ENCODE peak calls at places on chromosomes 3 and 15, in five cellular contexts. P is GM23248; O is left cardiac atrium; G is activated CD4-positive, alpha-beta T cell treated with anti-CD3 and anti-CD28 coated beads, Interleukin-2, amount 50 U/mL, for 24 hours; W is uterus. T is an unnamed sample.
A peak's percentile ranks its signal among the peaks of the same experiment; 100 is the strongest.

GRCh38 chr3:12495749-12496452 is 11.6 kb downstream of the TSEN2 start:
- DNase-seq in P (no peak), W (no peak), O (no peak), G (no peak), T (no peak)

GRCh38 chr15:39854161-39854560 is 65.9 kb downstream of the GPR176 start:
- DNase-seq in G (no peak), P (peak; percentile 60), O (no peak), W (no peak), T (no peak)

GRCh38 chr15:31353931-31354330 is 27.3 kb downstream of the KLF13 start:
- DNase-seq in P (peak; percentile 32), W (peak; percentile 44), G (no peak), O (peak; percentile 35), T (no peak)

GRCh38 chr3:129312021-129312639 is 33.5 kb downstream of the HMCES start:
- DNase-seq in W (no peak), G (no peak), O (no peak), P (no peak), T (no peak)

GRCh38 chr15:25088261-25088790 is 133.5 kb downstream of the SNRPN start:
- DNase-seq in O (no peak), W (no peak), P (no peak), G (no peak), T (no peak)

GRCh38 chr15:26772588-26773484 is at the start of gene GABRB3:
- DNase-seq in G (no peak), P (peak; percentile 12), O (peak; percentile 69), W (no peak), T (no peak)

GRCh38 chr15:70375006-70375409 is 277.3 kb upstream of the TLE3 start:
- DNase-seq in O (peak; percentile 53), P (peak; percentile 93), G (no peak), W (peak; percentile 67), T (peak; percentile 84)

GRCh38 chr15:97446138-97446537 is 514.4 kb upstream of the ARRDC4 start:
- DNase-seq in G (no peak), O (no peak), W (no peak), P (no peak), T (no peak)

GRCh38 chr3:98151241-98151640 is 4.0 kb downstream of the OR5H14 start:
- DNase-seq in O (no peak), P (no peak), W (no peak), G (no peak), T (no peak)

GRCh38 chr3:193451881-193452280 is 73.3 kb upstream of the ATP13A5 start:
- DNase-seq in G (no peak), P (no peak), W (no peak), O (no peak), T (no peak)

GRCh38 chr3:106820726-106821362 is 556.4 kb upstream of the CCDC54 start:
- DNase-seq in P (no peak), W (no peak), O (no peak), G (no peak), T (no peak)

GRCh38 chr3:115974940-115975339 is 351.6 kb downstream of the GAP43 start:
- DNase-seq in O (no peak), G (no peak), P (no peak), W (no peak), T (no peak)

GRCh38 chr3:127585163-127585812 is 5.2 kb downstream of the TPRA1 start:
- DNase-seq in W (no peak), G (no peak), O (no peak), P (peak; percentile 62), T (no peak)

GRCh38 chr3:70049761-70050160 is 50.2 kb downstream of the SAMMSON start:
- DNase-seq in P (peak; percentile 23), O (no peak), W (no peak), G (no peak), T (no peak)

GRCh38 chr3:134857776-134858515 is 62.9 kb downstream of the EPHB1 start:
- DNase-seq in O (no peak), W (no peak), G (no peak), P (no peak), T (no peak)

GRCh38 chr15:57505056-57505713 is 86.5 kb upstream of the MYZAP start:
- DNase-seq in O (no peak), P (peak; percentile 63), G (no peak), W (no peak), T (no peak)

GRCh38 chr15:51735211-51735610 is 2.2 kb downstream of the LYSMD2 start:
- DNase-seq in O (no peak), W (no peak), G (no peak), P (peak; percentile 3), T (no peak)

GRCh38 chr3:61594978-61595687 is 33.8 kb downstream of the PTPRG start:
- DNase-seq in O (no peak), P (peak; percentile 57), G (no peak), W (no peak), T (no peak)

GRCh38 chr15:101027273-101027901 is 108.2 kb downstream of the LRRK1 start:
- DNase-seq in P (no peak), G (no peak), O (no peak), W (peak; percentile 14), T (no peak)

GRCh38 chr3:100007313-100007712 is 107.0 kb downstream of the FILIP1L start:
- DNase-seq in P (no peak), W (no peak), G (no peak), O (no peak), T (no peak)

GRCh38 chr3:66762888-66763287 is 235.2 kb upstream of the KBTBD8 start:
- DNase-seq in O (no peak), P (no peak), G (no peak), W (no peak), T (no peak)

GRCh38 chr3:73848173-73848751 is 223.5 kb upstream of the PDZRN3 start:
- DNase-seq in G (no peak), W (no peak), O (no peak), P (peak; percentile 72), T (no peak)

GRCh38 chr3:141243295-141243707 is 11.7 kb downstream of the PXYLP1 start:
- DNase-seq in O (no peak), W (no peak), P (peak; percentile 69), G (no peak), T (no peak)

GRCh38 chr15:59376735-59377134 is 4.1 kb upstream of the MYO1E start:
- DNase-seq in G (no peak), O (no peak), W (no peak), P (peak; percentile 10), T (no peak)

GRCh38 chr15:74906193-74906449 is 530 bp downstream of the FAM219B start:
- DNase-seq in P (peak; percentile 59), O (no peak), G (peak; percentile 13), W (no peak), T (no peak)

GRCh38 chr3:174355505-174355904 is 503.6 kb upstream of the NAALADL2 start:
- DNase-seq in P (peak; percentile 31), O (no peak), G (no peak), W (no peak), T (no peak)

GRCh38 chr3:155131104-155131503 is 51.0 kb downstream of the MME start:
- DNase-seq in W (no peak), O (no peak), G (no peak), P (peak; percentile 47), T (no peak)

GRCh38 chr3:1374471-1374870 is 281.6 kb downstream of the CNTN6 start:
- DNase-seq in P (no peak), G (no peak), W (no peak), O (no peak), T (no peak)

GRCh38 chr15:36579792-36580431 is 486 bp downstream of the CDIN1 start:
- DNase-seq in G (no peak), W (peak; percentile 37), O (no peak), P (peak; percentile 56), T (no peak)

GRCh38 chr3:112770026-112770626 is 76.5 kb downstream of the CD200R1L start:
- DNase-seq in W (peak; percentile 54), G (no peak), O (peak; percentile 77), P (peak; percentile 94), T (no peak)

GRCh38 chr3:190384241-190384863 is 3.6 kb upstream of the CLDN16 start:
- DNase-seq in P (peak; percentile 51), O (no peak), G (no peak), W (no peak), T (no peak)

GRCh38 chr3:152051501-152052404 is 178.3 kb downstream of the SUCNR1 start:
- DNase-seq in G (no peak), W (no peak), P (peak; percentile 65), O (no peak), T (no peak)

T was measured in breast epithelium.